ENCODE peak calls at places on chromosome 19, in six cellular contexts. H is osteoblast, Z is mesendoderm, R is HepG2, Q is heart left ventricle, B is pancreas. P is an unnamed sample. For H3K4me1, the result is how much of the 10 kb centered on the place peaks cover.

GRCh38 chr19:46818812-46819211 is 30.4 kb upstream of the SLC1A5 start:
- DNase-seq in B (no peak), H (peak), R (peak), Z (peak), Q (no peak), P (peak)

GRCh38 chr19:13689050-13689449 is 75.3 kb upstream of the MRI1 start:
- DNase-seq in Z (peak), H (no peak), Q (no peak), B (no peak), R (peak), P (peak)

GRCh38 chr19:54298357-54299125 is 14.4 kb downstream of the LILRA5 start:
- DNase-seq in Z (no peak), R (no peak), B (no peak), H (no peak), Q (no peak), P (no peak)

GRCh38 chr19:50233308-50233910 is 30.0 kb downstream of the MYH14 start:
- DNase-seq in Z (no peak), R (no peak), B (no peak), Q (no peak), H (peak), P (no peak)

GRCh38 chr19:31266731-31267130 is 82.5 kb downstream of the TSHZ3 start:
- DNase-seq in R (no peak), Q (peak), H (no peak), Z (no peak), B (no peak), P (peak)

GRCh38 chr19:30132312-30133075 is 190.5 kb downstream of the URI1 start:
- DNase-seq in R (no peak), Q (no peak), Z (peak), H (no peak), B (peak), P (no peak)

GRCh38 chr19:15107056-15108010 is at the start of gene SYDE1:
- DNase-seq in R (peak), Q (peak), H (peak), B (no peak), Z (peak), P (peak)

GRCh38 chr19:3692141-3693029 is 7.9 kb downstream of the PIP5K1C start:
- DNase-seq in Z (peak), Q (no peak), B (no peak), R (no peak), H (peak), P (no peak)

GRCh38 chr19:45693168-45693788 is 812 bp downstream of the QPCTL start:
- DNase-seq in H (peak), Z (peak), Q (peak), B (peak), R (peak), P (peak)

GRCh38 chr19:51794865-51795490 is at the start of gene FPR3:
- DNase-seq in Q (no peak), R (no peak), B (no peak), H (no peak), Z (no peak), P (no peak)

GRCh38 chr19:5117421-5117820 is 148.5 kb downstream of the KDM4B start:
- DNase-seq in Q (no peak), H (no peak), B (no peak), Z (no peak), R (no peak), P (no peak)
- H3K4me1 ChIP-seq in Q (under half), H (under half), B (under half), Z (under half), R (under half), P (under half)

GRCh38 chr19:8512991-8513686 is 828 bp downstream of the ZNF414 start:
- DNase-seq in R (no peak), B (peak), Q (no peak), H (peak), Z (peak), P (no peak)

GRCh38 chr19:8512115-8512967 is 1.6 kb downstream of the ZNF414 start:
- DNase-seq in B (peak), Z (peak), R (peak), H (peak), Q (no peak), P (peak)

GRCh38 chr19:8513687-8514504 is at the start of gene ZNF414:
- DNase-seq in R (peak), Z (peak), Q (peak), B (peak), H (peak), P (peak)

GRCh38 chr19:8517551-8518442 is 3.8 kb upstream of the ZNF414 start:
- DNase-seq in Q (no peak), B (no peak), H (peak), R (no peak), Z (peak), P (no peak)

GRCh38 chr19:8515317-8515716 is 1.4 kb upstream of the ZNF414 start:
- DNase-seq in Z (no peak), H (peak), Q (peak), R (no peak), B (no peak), P (no peak)
- H3K4me1 ChIP-seq in Z (under half), H (under half), Q (under half), R (under half), B (under half), P (under half)

GRCh38 chr19:17524651-17525050 is 13.2 kb downstream of the PGLS start:
- DNase-seq in R (no peak), Z (no peak), H (no peak), B (no peak), Q (no peak), P (no peak)

GRCh38 chr19:17527326-17527725 is 15.9 kb downstream of the PGLS start:
- DNase-seq in Z (no peak), H (no peak), B (no peak), Q (no peak), R (no peak), P (no peak)

GRCh38 chr19:17522988-17523872 is 11.8 kb downstream of the PGLS start:
- DNase-seq in Z (no peak), R (no peak), B (no peak), Q (peak), H (peak), P (no peak)

GRCh38 chr19:17526922-17527321 is 15.5 kb downstream of the PGLS start:
- DNase-seq in Z (no peak), H (no peak), Q (no peak), R (no peak), B (no peak), P (no peak)

GRCh38 chr19:17525141-17525540 is 13.7 kb downstream of the PGLS start:
- DNase-seq in H (no peak), B (no peak), Q (no peak), Z (no peak), R (no peak), P (no peak)
- H3K4me1 ChIP-seq in H (under half), B (under half), Q (under half), Z (under half), R (under half), P (under half)

DNA sequence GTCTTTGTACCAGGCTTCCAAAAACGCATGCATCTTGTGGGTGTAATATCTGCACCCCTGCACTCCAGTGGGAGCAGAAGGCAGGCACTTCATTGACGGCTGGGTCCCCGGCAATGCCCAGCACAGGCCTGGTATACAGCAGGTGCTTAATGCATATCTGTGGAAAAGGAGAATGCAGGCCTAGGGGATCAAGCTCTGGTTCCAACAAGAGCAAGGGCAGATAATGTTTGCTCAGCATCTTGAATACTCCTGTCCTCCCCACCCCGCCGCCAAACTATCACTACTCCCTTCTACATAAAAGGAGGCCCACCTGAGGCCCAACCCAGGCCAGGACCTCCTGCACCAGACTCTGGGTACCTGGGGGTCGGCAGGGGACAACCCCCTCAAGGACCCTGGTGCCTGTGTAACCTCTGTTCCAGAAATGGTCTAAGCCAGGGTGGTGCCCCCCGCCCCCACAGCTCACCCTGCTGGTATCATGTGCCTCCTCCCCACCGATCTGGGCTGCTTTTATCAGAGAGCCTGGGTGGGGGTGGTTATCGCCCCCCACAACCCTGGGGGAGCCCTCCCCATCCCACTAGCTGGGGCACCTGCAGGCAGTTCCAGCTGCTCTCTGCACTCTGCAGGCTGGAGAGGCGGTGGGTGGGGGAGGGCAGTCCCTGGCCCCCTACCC is 4.8 kb downstream of the KLF16 start:
- DNase-seq in Q (no peak), H (no peak), R (no peak), B (no peak), Z (no peak), P (no peak)
- H3K4me1 ChIP-seq in Q (half or more), H (under half), R (under half), B (under half), Z (under half), P (under half)

GRCh38 chr19:41879670-41880328 is 2.7 kb downstream of the CD79A start:
- DNase-seq in Z (no peak), B (no peak), R (no peak), Q (no peak), H (peak), P (no peak)

GRCh38 chr19:41879080-41879479 is 2.0 kb downstream of the CD79A start:
- DNase-seq in Z (no peak), R (no peak), H (no peak), Q (no peak), B (no peak), P (no peak)

GRCh38 chr19:41877916-41878905 is 1.1 kb downstream of the CD79A start:
- DNase-seq in H (peak), Q (no peak), R (no peak), Z (no peak), B (no peak), P (no peak)

GRCh38 chr19:41877490-41877876 is 404 bp downstream of the CD79A start:
- DNase-seq in R (no peak), Q (no peak), Z (no peak), B (no peak), H (no peak), P (no peak)

GRCh38 chr19:41876847-41877489 is at the start of gene CD79A:
- DNase-seq in Q (no peak), R (no peak), H (no peak), B (no peak), Z (no peak), P (no peak)
- H3K4me1 ChIP-seq in Q (under half), R (under half), H (under half), B (under half), Z (under half), P (under half)

GRCh38 chr19:5051619-5052018 is 82.7 kb downstream of the KDM4B start:
- DNase-seq in Q (no peak), B (no peak), H (no peak), Z (no peak), R (no peak), P (no peak)
- H3K4me1 ChIP-seq in Q (half or more), B (under half), H (under half), Z (under half), R (under half), P (under half)

GRCh38 chr19:42389899-42390298 is at the start of gene CNFN:
- DNase-seq in Z (no peak), B (no peak), Q (no peak), R (no peak), H (no peak), P (no peak)
- H3K4me1 ChIP-seq in Z (under half), B (under half), Q (under half), R (under half), H (under half), P (under half)

GRCh38 chr19:38686530-38686888 is 39.1 kb downstream of the ACTN4 start:
- DNase-seq in B (peak), R (no peak), Q (no peak), Z (no peak), H (no peak), P (no peak)

GRCh38 chr19:38685666-38686529 is 38.4 kb downstream of the ACTN4 start:
- DNase-seq in R (peak), B (peak), Q (no peak), Z (peak), H (peak), P (peak)

GRCh38 chr19:38683393-38684077 is 36.1 kb downstream of the ACTN4 start:
- DNase-seq in Q (no peak), Z (peak), B (peak), R (peak), H (peak), P (peak)

GRCh38 chr19:38684078-38684861 is 36.8 kb downstream of the ACTN4 start:
- DNase-seq in R (no peak), H (peak), Z (peak), Q (no peak), B (peak), P (peak)

DNA sequence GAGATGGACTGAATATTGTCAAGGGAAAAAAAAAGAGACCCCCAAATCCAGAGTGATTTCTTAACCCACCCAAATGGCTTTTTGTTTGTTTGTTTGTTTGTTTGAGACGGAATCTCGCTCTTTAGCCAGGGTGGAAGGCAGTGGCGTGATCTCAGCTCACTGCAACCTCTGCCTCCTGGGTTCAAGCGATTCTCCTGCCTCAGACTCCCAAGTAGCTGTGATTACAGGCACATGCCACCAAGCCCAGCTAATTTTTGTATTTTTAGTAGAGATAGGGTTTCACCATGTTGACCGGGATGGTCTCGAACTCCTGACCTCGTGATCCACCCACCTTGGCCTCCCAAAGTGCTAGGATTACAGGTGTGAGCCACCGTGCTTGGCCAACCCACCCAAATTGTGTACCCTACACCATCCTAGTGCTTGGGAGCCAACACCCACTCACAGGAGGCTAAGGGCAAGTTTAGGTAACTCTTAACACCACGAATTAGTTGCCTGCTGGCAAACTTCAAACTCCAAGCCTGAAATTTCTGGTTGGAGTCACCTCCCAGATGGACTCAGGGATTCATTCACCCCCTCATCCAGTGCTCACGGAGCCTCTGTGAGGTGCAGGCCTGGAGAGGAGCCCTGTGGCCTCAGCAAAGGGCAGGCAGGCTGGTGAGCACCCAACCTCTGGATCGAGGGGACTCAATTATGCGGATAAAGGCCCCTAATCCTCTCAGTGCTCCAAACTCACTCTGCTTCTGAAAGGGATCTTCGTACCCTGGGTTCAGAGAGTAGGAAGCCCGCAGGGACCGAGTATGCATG is 37.6 kb downstream of the ACTN4 start:
- DNase-seq in R (no peak), H (peak), Z (no peak), Q (no peak), B (peak), P (no peak)
- H3K4me1 ChIP-seq in R (half or more), H (half or more), Z (under half), Q (half or more), B (half or more), P (half or more)